ENCODE peak calls at places on chromosomes 3 and 15, in six cellular contexts. One of them, this sample, is unnamed.

GRCh38 chr3:43296565-43296964 is 10.2 kb downstream of the SNRK start:
- DNase-seq in RPMI7951: no peak
- DNase-seq in neural crest cell: no peak
- DNase-seq in nephron progenitor cell: no peak
- DNase-seq in NCI-H345: no peak
- DNase-seq in naive thymus-derived CD8-positive, alpha-beta T cell: peak
- DNase-seq in this sample: no peak

GRCh38 chr15:47503884-47504283 is 213.4 kb upstream of the SEMA6D start:
- DNase-seq in RPMI7951: no peak
- DNase-seq in naive thymus-derived CD8-positive, alpha-beta T cell: no peak
- DNase-seq in nephron progenitor cell: no peak
- DNase-seq in neural crest cell: no peak
- DNase-seq in NCI-H345: no peak
- DNase-seq in this sample: no peak

GRCh38 chr3:183906234-183906921 is 21.7 kb upstream of the PARL start:
- DNase-seq in RPMI7951: no peak
- DNase-seq in NCI-H345: no peak
- DNase-seq in nephron progenitor cell: no peak
- DNase-seq in naive thymus-derived CD8-positive, alpha-beta T cell: no peak
- DNase-seq in neural crest cell: no peak
- DNase-seq in this sample: no peak

GRCh38 chr3:37736632-37737031 is 125.0 kb upstream of the CTDSPL start:
- DNase-seq in nephron progenitor cell: no peak
- DNase-seq in naive thymus-derived CD8-positive, alpha-beta T cell: no peak
- DNase-seq in RPMI7951: no peak
- DNase-seq in NCI-H345: no peak
- DNase-seq in neural crest cell: no peak
- DNase-seq in this sample: no peak

GRCh38 chr15:31352911-31353811 is 26.5 kb downstream of the KLF13 start:
- DNase-seq in neural crest cell: no peak
- DNase-seq in naive thymus-derived CD8-positive, alpha-beta T cell: peak
- DNase-seq in nephron progenitor cell: no peak
- DNase-seq in NCI-H345: no peak
- DNase-seq in RPMI7951: peak
- DNase-seq in this sample: no peak

GRCh38 chr15:98671060-98672008 is 23.0 kb downstream of the IGF1R start:
- DNase-seq in nephron progenitor cell: no peak
- DNase-seq in NCI-H345: no peak
- DNase-seq in RPMI7951: peak
- DNase-seq in neural crest cell: no peak
- DNase-seq in naive thymus-derived CD8-positive, alpha-beta T cell: no peak
- DNase-seq in this sample: no peak

GRCh38 chr3:123755085-123755484 is 129.0 kb downstream of the MYLK start:
- DNase-seq in neural crest cell: no peak
- DNase-seq in NCI-H345: no peak
- DNase-seq in nephron progenitor cell: no peak
- DNase-seq in naive thymus-derived CD8-positive, alpha-beta T cell: no peak
- DNase-seq in RPMI7951: no peak
- DNase-seq in this sample: no peak

GRCh38 chr3:171660126-171660661 is 150.1 kb downstream of the PLD1 start:
- DNase-seq in RPMI7951: no peak
- DNase-seq in naive thymus-derived CD8-positive, alpha-beta T cell: no peak
- DNase-seq in nephron progenitor cell: no peak
- DNase-seq in neural crest cell: no peak
- DNase-seq in NCI-H345: no peak
- DNase-seq in this sample: no peak

GRCh38 chr3:97687734-97688133 is 76.8 kb upstream of the ARL6 start:
- DNase-seq in naive thymus-derived CD8-positive, alpha-beta T cell: no peak
- DNase-seq in neural crest cell: no peak
- DNase-seq in NCI-H345: no peak
- DNase-seq in RPMI7951: no peak
- DNase-seq in nephron progenitor cell: peak
- DNase-seq in this sample: no peak

GRCh38 chr15:82999426-82999825 is 12.0 kb downstream of the C15orf40 start:
- DNase-seq in RPMI7951: peak
- DNase-seq in nephron progenitor cell: no peak
- DNase-seq in naive thymus-derived CD8-positive, alpha-beta T cell: no peak
- DNase-seq in NCI-H345: no peak
- DNase-seq in neural crest cell: no peak
- DNase-seq in this sample: no peak

GRCh38 chr15:80264031-80264430 is 12.0 kb upstream of the CTXND1 start:
- DNase-seq in NCI-H345: no peak
- DNase-seq in nephron progenitor cell: peak
- DNase-seq in RPMI7951: peak
- DNase-seq in neural crest cell: no peak
- DNase-seq in naive thymus-derived CD8-positive, alpha-beta T cell: no peak
- DNase-seq in this sample: no peak

GRCh38 chr3:124809039-124809438 is 78.1 kb downstream of the ITGB5 start:
- DNase-seq in NCI-H345: no peak
- DNase-seq in naive thymus-derived CD8-positive, alpha-beta T cell: no peak
- DNase-seq in nephron progenitor cell: no peak
- DNase-seq in neural crest cell: no peak
- DNase-seq in RPMI7951: no peak
- DNase-seq in this sample: no peak

GRCh38 chr15:48631191-48631770 is 14.2 kb downstream of the FBN1 start:
- DNase-seq in neural crest cell: no peak
- DNase-seq in NCI-H345: no peak
- DNase-seq in naive thymus-derived CD8-positive, alpha-beta T cell: no peak
- DNase-seq in RPMI7951: peak
- DNase-seq in nephron progenitor cell: no peak
- DNase-seq in this sample: no peak

GRCh38 chr15:55234104-55234799 is 37.5 kb upstream of the RSL24D1 start:
- DNase-seq in RPMI7951: no peak
- DNase-seq in NCI-H345: no peak
- DNase-seq in neural crest cell: no peak
- DNase-seq in nephron progenitor cell: no peak
- DNase-seq in naive thymus-derived CD8-positive, alpha-beta T cell: no peak
- DNase-seq in this sample: no peak

GRCh38 chr3:54304867-54305266 is 182.5 kb downstream of the CACNA2D3 start:
- DNase-seq in naive thymus-derived CD8-positive, alpha-beta T cell: no peak
- DNase-seq in nephron progenitor cell: no peak
- DNase-seq in neural crest cell: no peak
- DNase-seq in NCI-H345: peak
- DNase-seq in RPMI7951: no peak
- DNase-seq in this sample: no peak

GRCh38 chr15:43404130-43404529 is 33.2 kb downstream of the TUBGCP4 start:
- DNase-seq in neural crest cell: no peak
- DNase-seq in NCI-H345: no peak
- DNase-seq in RPMI7951: no peak
- DNase-seq in nephron progenitor cell: no peak
- DNase-seq in naive thymus-derived CD8-positive, alpha-beta T cell: no peak
- DNase-seq in this sample: no peak

GRCh38 chr3:50604628-50605588 is 6.7 kb downstream of the CISH start:
- DNase-seq in NCI-H345: no peak
- DNase-seq in neural crest cell: no peak
- DNase-seq in naive thymus-derived CD8-positive, alpha-beta T cell: no peak
- DNase-seq in RPMI7951: no peak
- DNase-seq in nephron progenitor cell: no peak
- DNase-seq in this sample: no peak